ENCODE peak calls at places on chromosomes 11 and 22, in eight cellular contexts. R, S, J, Z, E, G, O and M are unnamed samples.

GRCh38 chr22:46036558-46037408 is 59.8 kb upstream of the WNT7B start:
- DNase-seq in R (no peak), S (peak), J (no peak), Z (no peak), E (peak), G (peak), O (no peak), M (no peak)

GRCh38 chr22:38949889-38950405 is 7.5 kb upstream of the APOBEC3A start:
- DNase-seq in R (no peak), S (no peak), J (no peak), Z (no peak), E (no peak), G (no peak), O (no peak), M (no peak)

GRCh38 chr11:30992513-30992849 is 377.1 kb downstream of the DCDC1 start:
- DNase-seq in R (no peak), S (no peak), J (peak), Z (no peak), E (no peak), G (no peak), O (no peak), M (no peak)

GRCh38 chr22:33438273-33438672 is 380.1 kb upstream of the SYN3 start:
- DNase-seq in R (peak), S (peak), J (peak), Z (no peak), E (no peak), G (no peak), O (no peak), M (no peak)

GRCh38 chr11:62545437-62546243 is 966 bp downstream of the AHNAK start:
- DNase-seq in R (peak), S (peak), J (peak), Z (no peak), E (peak), G (peak), O (no peak), M (peak)

GRCh38 chr22:27749597-27750225 is 51.8 kb downstream of the MN1 start:
- DNase-seq in R (peak), S (peak), J (peak), Z (no peak), E (no peak), G (no peak), O (no peak), M (no peak)

GRCh38 chr22:48077699-48078098 is 1315.2 kb downstream of the TBC1D22A start:
- DNase-seq in R (no peak), S (no peak), J (no peak), Z (no peak), E (no peak), G (no peak), O (no peak), M (no peak)

GRCh38 chr22:44118645-44119315 is 61.9 kb upstream of the PARVG start:
- DNase-seq in R (no peak), S (no peak), J (no peak), Z (no peak), E (no peak), G (no peak), O (no peak), M (no peak)

GRCh38 chr11:99814021-99814420 is 793.3 kb downstream of the CNTN5 start:
- DNase-seq in R (no peak), S (peak), J (peak), Z (no peak), E (no peak), G (no peak), O (no peak), M (no peak)

GRCh38 chr11:71239581-71239980 is 12.8 kb downstream of the SHANK2 start:
- DNase-seq in R (no peak), S (no peak), J (no peak), Z (no peak), E (no peak), G (no peak), O (no peak), M (no peak)

GRCh38 chr11:18836415-18836814 is 44.8 kb upstream of the PTPN5 start:
- DNase-seq in R (no peak), S (peak), J (peak), Z (no peak), E (no peak), G (no peak), O (no peak), M (no peak)

GRCh38 chr11:74141274-74141695 is 29.5 kb downstream of the C2CD3 start:
- DNase-seq in R (peak), S (peak), J (peak), Z (no peak), E (no peak), G (no peak), O (no peak), M (no peak)

GRCh38 chr11:75536786-75537629 is 11.3 kb upstream of the GDPD5 start:
- DNase-seq in R (peak), S (peak), J (peak), Z (no peak), E (peak), G (peak), O (no peak), M (no peak)

GRCh38 chr22:31578171-31578570 is 81.8 kb downstream of the SFI1 start:
- DNase-seq in R (no peak), S (no peak), J (no peak), Z (no peak), E (no peak), G (no peak), O (no peak), M (no peak)

GRCh38 chr11:110000045-110000502 is 93.1 kb upstream of the ZC3H12C start:
- DNase-seq in R (peak), S (peak), J (peak), Z (no peak), E (no peak), G (no peak), O (no peak), M (no peak)

GRCh38 chr11:75468534-75469340 is 35.7 kb upstream of the KLHL35 start:
- DNase-seq in R (peak), S (no peak), J (peak), Z (no peak), E (no peak), G (no peak), O (no peak), M (no peak)

GRCh38 chr22:48482771-48483170 is 1344.9 kb downstream of the BRD1 start:
- DNase-seq in R (no peak), S (no peak), J (no peak), Z (no peak), E (no peak), G (no peak), O (no peak), M (no peak)

GRCh38 chr11:69510471-69511357 is 29.3 kb downstream of the LINC01488 start:
- DNase-seq in R (peak), S (peak), J (peak), Z (no peak), E (no peak), G (no peak), O (no peak), M (no peak)

GRCh38 chr11:94925422-94926270 is 47.7 kb downstream of the CWC15 start:
- DNase-seq in R (no peak), S (no peak), J (peak), Z (no peak), E (no peak), G (no peak), O (no peak), M (no peak)

GRCh38 chr11:112539741-112540140 is 279.1 kb upstream of the PLET1 start:
- DNase-seq in R (no peak), S (no peak), J (no peak), Z (no peak), E (no peak), G (no peak), O (no peak), M (no peak)

GRCh38 chr11:117816151-117816741 is 8.3 kb downstream of the FXYD2 start:
- DNase-seq in R (peak), S (peak), J (peak), Z (no peak), E (no peak), G (no peak), O (no peak), M (no peak)

GRCh38 chr11:73916435-73916834 is 34.4 kb upstream of the DNAJB13 start:
- DNase-seq in R (peak), S (peak), J (peak), Z (no peak), E (no peak), G (no peak), O (no peak), M (no peak)

GRCh38 chr11:26753738-26754504 is 32.1 kb upstream of the SLC5A12 start:
- DNase-seq in R (peak), S (peak), J (peak), Z (peak), E (no peak), G (no peak), O (peak), M (peak)

GRCh38 chr22:46275455-46276129 is 7.8 kb downstream of the TTC38 start:
- DNase-seq in R (no peak), S (no peak), J (no peak), Z (no peak), E (no peak), G (no peak), O (no peak), M (no peak)

GRCh38 chr11:128463975-128464374 is 123.4 kb downstream of the ETS1 start:
- DNase-seq in R (no peak), S (no peak), J (no peak), Z (no peak), E (no peak), G (no peak), O (no peak), M (no peak)

GRCh38 chr11:12625438-12626071 is 48.7 kb upstream of the TEAD1 start:
- DNase-seq in R (peak), S (peak), J (peak), Z (no peak), E (no peak), G (no peak), O (no peak), M (no peak)